ENCODE peak calls at places on chromosome X, in ten cellular contexts. I is upper lobe of right lung, Z is GM04504, G is ureter, C is endothelial cell, R is mucosa of descending colon, M is occipital lobe, S is AG10803, P is cardiac fibroblast, L is anterior cingulate cortex. F is an unnamed sample.

GRCh38 chrX:57906790-57907189 is 3.5 kb downstream of the ZXDA start:
- DNase-seq in P (peak), R (no peak), I (no peak), M (no peak), G (no peak), C (no peak), L (no peak), S (peak), Z (no peak), F (no peak)

GRCh38 chrX:100649550-100650356 is 5.8 kb downstream of the SRPX2 start:
- DNase-seq in S (peak), M (no peak), R (peak), Z (peak), I (peak), P (peak), L (no peak), C (peak), G (peak), F (peak)

GRCh38 chrX:29225670-29226069 is 638.4 kb downstream of the IL1RAPL1 start:
- DNase-seq in M (no peak), R (no peak), P (no peak), S (no peak), G (no peak), Z (no peak), C (no peak), I (no peak), L (no peak), F (no peak)

GRCh38 chrX:22165732-22166457 is 106.8 kb upstream of the CBLL2 start:
- DNase-seq in G (no peak), C (no peak), S (peak), M (no peak), L (no peak), R (no peak), P (peak), I (no peak), Z (peak), F (no peak)

GRCh38 chrX:55663584-55663983 is 40.4 kb downstream of the FOXR2 start:
- DNase-seq in L (no peak), Z (no peak), M (no peak), C (no peak), S (no peak), R (no peak), I (no peak), G (no peak), P (no peak), F (no peak)

GRCh38 chrX:39808471-39808917 is 289.3 kb downstream of the BCOR start:
- DNase-seq in G (peak), S (peak), M (no peak), P (peak), Z (peak), I (no peak), C (no peak), R (no peak), L (no peak), F (no peak)

GRCh38 chrX:32591589-32591988 is 619.8 kb downstream of the DMD start:
- DNase-seq in R (no peak), C (no peak), M (no peak), Z (no peak), P (no peak), L (no peak), G (no peak), I (no peak), S (no peak), F (no peak)

GRCh38 chrX:12997898-12998687 is 23.2 kb downstream of the TMSB4X start:
- DNase-seq in I (no peak), L (peak), M (peak), Z (no peak), G (no peak), S (no peak), R (no peak), C (no peak), P (no peak), F (peak)

GRCh38 chrX:45710081-45710801 is 509.6 kb upstream of the DIPK2B start:
- DNase-seq in Z (peak), R (no peak), I (no peak), S (peak), M (no peak), C (no peak), L (no peak), P (peak), G (no peak), F (no peak)

GRCh38 chrX:16870861-16871584 is 861 bp upstream of the RBBP7 start:
- DNase-seq in Z (no peak), I (no peak), L (peak), R (peak), G (peak), M (peak), P (peak), C (peak), S (peak), F (peak)

GRCh38 chrX:45623266-45623665 is 422.6 kb upstream of the DIPK2B start:
- DNase-seq in R (no peak), C (no peak), L (no peak), S (peak), I (no peak), Z (peak), P (peak), G (no peak), M (no peak), F (no peak)

GRCh38 chrX:120350458-120351138 is 11.3 kb upstream of the ATP1B4 start:
- DNase-seq in P (no peak), R (no peak), I (no peak), M (no peak), S (no peak), L (no peak), C (no peak), Z (no peak), G (no peak), F (no peak)

GRCh38 chrX:24956828-24957227 is 58.9 kb downstream of the ARX start:
- DNase-seq in M (no peak), R (no peak), C (no peak), G (no peak), I (no peak), L (no peak), S (peak), P (no peak), Z (no peak), F (no peak)

GRCh38 chrX:55074851-55075467 is at the start of gene PAGE2B:
- DNase-seq in G (no peak), M (no peak), R (peak), C (no peak), S (no peak), L (no peak), Z (no peak), P (no peak), I (no peak), F (no peak)

GRCh38 chrX:45715787-45716186 is 515.1 kb upstream of the DIPK2B start:
- DNase-seq in Z (peak), M (no peak), R (no peak), G (no peak), S (peak), P (no peak), C (no peak), I (no peak), L (no peak), F (no peak)

F was measured in body of pancreas.